ENCODE peak calls at places on chromosomes 6 and 20, in seven cellular contexts. One of them, this sample, is unnamed.

GRCh38 chr6:167565388-167565787 is 240.5 kb downstream of the TTLL2 start:
- DNase-seq in HepG2: no peak
- DNase-seq in IMR-90: no peak
- DNase-seq in GM12878: no peak
- DNase-seq in A549: no peak
- DNase-seq in H1: no peak
- DNase-seq in K562: no peak
- DNase-seq in this sample: no peak

GRCh38 chr6:141735126-141735525 is 397.6 kb upstream of the GJE1 start:
- DNase-seq in K562: no peak
- DNase-seq in H1: no peak
- DNase-seq in HepG2: no peak
- DNase-seq in A549: no peak
- DNase-seq in GM12878: no peak
- DNase-seq in IMR-90: no peak
- DNase-seq in this sample: no peak

GRCh38 chr6:78995946-78996345 is 82.1 kb downstream of the PHIP start:
- DNase-seq in A549: no peak
- DNase-seq in H1: no peak
- DNase-seq in HepG2: no peak
- DNase-seq in GM12878: no peak
- DNase-seq in K562: no peak
- DNase-seq in IMR-90: peak
- DNase-seq in this sample: no peak

GRCh38 chr6:38179300-38179699 is 359.8 kb downstream of the ZFAND3 start:
- DNase-seq in H1: peak
- DNase-seq in HepG2: no peak
- DNase-seq in K562: no peak
- DNase-seq in GM12878: no peak
- DNase-seq in IMR-90: no peak
- DNase-seq in A549: no peak
- DNase-seq in this sample: no peak

GRCh38 chr6:220736-221475 is 71.4 kb upstream of the DUSP22 start:
- DNase-seq in GM12878: peak
- DNase-seq in HepG2: peak
- DNase-seq in IMR-90: peak
- DNase-seq in A549: no peak
- DNase-seq in K562: no peak
- DNase-seq in H1: no peak
- DNase-seq in this sample: no peak

GRCh38 chr6:18045507-18045906 is 58.1 kb upstream of the KIF13A start:
- DNase-seq in HepG2: no peak
- DNase-seq in H1: no peak
- DNase-seq in GM12878: no peak
- DNase-seq in K562: no peak
- DNase-seq in A549: no peak
- DNase-seq in IMR-90: no peak
- DNase-seq in this sample: no peak

GRCh38 chr6:100228437-100229424 is 234.7 kb upstream of the MCHR2 start:
- DNase-seq in K562: peak
- DNase-seq in A549: peak
- DNase-seq in GM12878: peak
- DNase-seq in H1: peak
- DNase-seq in HepG2: peak
- DNase-seq in IMR-90: peak
- DNase-seq in this sample: peak

GRCh38 chr20:62627901-62628612 is 14.2 kb upstream of the SLCO4A1 start:
- DNase-seq in IMR-90: peak
- DNase-seq in K562: no peak
- DNase-seq in GM12878: no peak
- DNase-seq in H1: no peak
- DNase-seq in HepG2: no peak
- DNase-seq in A549: no peak
- DNase-seq in this sample: no peak

GRCh38 chr20:63152322-63153253 is 63.3 kb downstream of the YTHDF1 start:
- DNase-seq in IMR-90: no peak
- DNase-seq in HepG2: no peak
- DNase-seq in A549: no peak
- DNase-seq in K562: no peak
- DNase-seq in GM12878: no peak
- DNase-seq in H1: no peak
- DNase-seq in this sample: no peak

GRCh38 chr6:30238178-30238795 is 25.1 kb upstream of the TRIM26 start:
- DNase-seq in HepG2: peak
- DNase-seq in IMR-90: peak
- DNase-seq in K562: no peak
- DNase-seq in GM12878: no peak
- DNase-seq in H1: no peak
- DNase-seq in A549: peak
- DNase-seq in this sample: peak

GRCh38 chr20:11128131-11128831 is 454.5 kb upstream of the JAG1 start:
- DNase-seq in HepG2: no peak
- DNase-seq in H1: no peak
- DNase-seq in K562: no peak
- DNase-seq in IMR-90: peak
- DNase-seq in A549: no peak
- DNase-seq in GM12878: no peak
- DNase-seq in this sample: no peak

GRCh38 chr20:46828471-46828870 is 66.2 kb upstream of the EYA2 start:
- DNase-seq in GM12878: no peak
- DNase-seq in IMR-90: peak
- DNase-seq in A549: no peak
- DNase-seq in H1: no peak
- DNase-seq in K562: no peak
- DNase-seq in HepG2: no peak
- DNase-seq in this sample: no peak
- TF ChIP-seq RFX5 in GM12878: no peak
- TF ChIP-seq RFX5 in IMR-90: no peak
- TF ChIP-seq RFX5 in A549: no peak
- TF ChIP-seq RFX5 in H1: no peak
- TF ChIP-seq RFX5 in K562: no peak
- TF ChIP-seq RFX5 in HepG2: no peak
- TF ChIP-seq RFX5 in this sample: no peak

GRCh38 chr6:166052837-166053236 is 114.8 kb downstream of the TBXT start:
- DNase-seq in H1: no peak
- DNase-seq in A549: no peak
- DNase-seq in GM12878: no peak
- DNase-seq in K562: no peak
- DNase-seq in IMR-90: no peak
- DNase-seq in HepG2: no peak
- DNase-seq in this sample: no peak

GRCh38 chr6:166055801-166056200 is 111.8 kb downstream of the TBXT start:
- DNase-seq in HepG2: no peak
- DNase-seq in A549: no peak
- DNase-seq in IMR-90: no peak
- DNase-seq in K562: no peak
- DNase-seq in H1: no peak
- DNase-seq in GM12878: no peak
- DNase-seq in this sample: no peak

GRCh38 chr6:166058064-166058739 is 109.4 kb downstream of the TBXT start:
- DNase-seq in H1: no peak
- DNase-seq in A549: no peak
- DNase-seq in K562: no peak
- DNase-seq in HepG2: no peak
- DNase-seq in IMR-90: peak
- DNase-seq in GM12878: no peak
- DNase-seq in this sample: peak

GRCh38 chr6:166056637-166057036 is 111.0 kb downstream of the TBXT start:
- DNase-seq in HepG2: no peak
- DNase-seq in K562: no peak
- DNase-seq in H1: no peak
- DNase-seq in IMR-90: peak
- DNase-seq in A549: no peak
- DNase-seq in GM12878: no peak
- DNase-seq in this sample: no peak
- TF ChIP-seq RFX5 in HepG2: no peak
- TF ChIP-seq RFX5 in K562: no peak
- TF ChIP-seq RFX5 in H1: no peak
- TF ChIP-seq RFX5 in IMR-90: no peak
- TF ChIP-seq RFX5 in A549: no peak
- TF ChIP-seq RFX5 in GM12878: no peak
- TF ChIP-seq RFX5 in this sample: no peak

GRCh38 chr6:45930419-45931059 is 85.1 kb downstream of the CLIC5 start:
- DNase-seq in A549: peak
- DNase-seq in HepG2: peak
- DNase-seq in IMR-90: peak
- DNase-seq in K562: peak
- DNase-seq in H1: peak
- DNase-seq in GM12878: no peak
- DNase-seq in this sample: peak
- TF ChIP-seq RFX5 in A549: no peak
- TF ChIP-seq RFX5 in HepG2: no peak
- TF ChIP-seq RFX5 in IMR-90: no peak
- TF ChIP-seq RFX5 in K562: no peak
- TF ChIP-seq RFX5 in H1: no peak
- TF ChIP-seq RFX5 in GM12878: no peak
- TF ChIP-seq RFX5 in this sample: no peak

GRCh38 chr20:35662541-35662940 is 2.2 kb downstream of the CPNE1 start:
- DNase-seq in K562: no peak
- DNase-seq in A549: no peak
- DNase-seq in H1: no peak
- DNase-seq in HepG2: no peak
- DNase-seq in GM12878: no peak
- DNase-seq in IMR-90: no peak
- DNase-seq in this sample: no peak

GRCh38 chr20:35663516-35663812 is 1.2 kb downstream of the CPNE1 start:
- DNase-seq in GM12878: no peak
- DNase-seq in HepG2: no peak
- DNase-seq in IMR-90: peak
- DNase-seq in H1: no peak
- DNase-seq in K562: no peak
- DNase-seq in A549: no peak
- DNase-seq in this sample: no peak

GRCh38 chr20:35665949-35666288 is 1.2 kb upstream of the CPNE1 start:
- DNase-seq in H1: peak
- DNase-seq in A549: no peak
- DNase-seq in HepG2: no peak
- DNase-seq in IMR-90: no peak
- DNase-seq in K562: no peak
- DNase-seq in GM12878: no peak
- DNase-seq in this sample: no peak

GRCh38 chr20:35664544-35665206 is at the start of the genes CPNE1 and RBM12:
- DNase-seq in A549: peak
- DNase-seq in HepG2: peak
- DNase-seq in H1: peak
- DNase-seq in GM12878: peak
- DNase-seq in K562: peak
- DNase-seq in IMR-90: peak
- DNase-seq in this sample: peak

DNA sequence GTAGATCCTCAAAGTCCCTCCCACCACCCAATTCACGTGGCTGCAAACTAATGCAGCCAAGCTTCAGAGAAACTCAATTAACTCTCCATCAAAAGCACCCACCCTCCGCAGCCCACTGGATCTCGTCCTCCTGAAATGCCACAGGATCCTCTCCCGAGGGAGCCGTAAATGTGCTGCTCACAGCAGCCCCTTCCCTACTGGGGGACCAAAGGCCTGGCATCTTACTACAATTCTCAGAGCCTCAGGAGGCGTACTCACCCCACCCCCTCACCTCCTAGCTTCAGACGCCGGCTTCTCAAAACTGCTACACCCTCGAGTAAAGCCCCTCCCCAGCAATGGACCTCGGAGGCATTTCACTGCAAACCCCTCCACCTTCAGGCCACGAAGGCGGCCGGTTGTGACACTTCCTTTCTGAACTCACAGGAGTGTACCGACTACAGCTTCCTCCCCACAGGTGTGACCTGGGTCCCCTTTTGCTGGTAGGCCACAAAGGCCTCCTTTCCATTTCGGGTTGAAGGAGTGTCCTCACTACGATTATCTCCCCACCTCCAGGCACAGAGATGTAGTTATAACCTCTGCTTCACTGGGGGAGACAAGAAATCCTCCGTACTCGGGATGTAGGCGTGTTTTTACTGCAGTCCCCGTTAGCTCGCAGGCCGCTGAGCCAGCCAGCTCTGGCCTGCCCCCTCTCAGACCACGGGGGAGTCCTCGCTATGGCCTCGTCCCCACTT is 722 bp downstream of the CPNE1 start:
- DNase-seq in IMR-90: peak
- DNase-seq in GM12878: no peak
- DNase-seq in K562: peak
- DNase-seq in A549: peak
- DNase-seq in H1: peak
- DNase-seq in HepG2: peak
- DNase-seq in this sample: peak
- TF ChIP-seq RFX5 in IMR-90: no peak
- TF ChIP-seq RFX5 in GM12878: no peak
- TF ChIP-seq RFX5 in K562: no peak
- TF ChIP-seq RFX5 in A549: no peak
- TF ChIP-seq RFX5 in H1: no peak
- TF ChIP-seq RFX5 in HepG2: no peak
- TF ChIP-seq RFX5 in this sample: no peak

GRCh38 chr20:54619181-54619580 is 143.8 kb downstream of the DOK5 start:
- DNase-seq in GM12878: no peak
- DNase-seq in H1: no peak
- DNase-seq in A549: peak
- DNase-seq in IMR-90: no peak
- DNase-seq in HepG2: no peak
- DNase-seq in K562: no peak
- DNase-seq in this sample: no peak
- TF ChIP-seq RFX5 in GM12878: no peak
- TF ChIP-seq RFX5 in H1: no peak
- TF ChIP-seq RFX5 in A549: no peak
- TF ChIP-seq RFX5 in IMR-90: no peak
- TF ChIP-seq RFX5 in HepG2: no peak
- TF ChIP-seq RFX5 in K562: no peak
- TF ChIP-seq RFX5 in this sample: no peak

GRCh38 chr6:159533568-159533967 is 159.5 kb downstream of the SOD2 start:
- DNase-seq in K562: no peak
- DNase-seq in HepG2: no peak
- DNase-seq in H1: no peak
- DNase-seq in IMR-90: peak
- DNase-seq in GM12878: no peak
- DNase-seq in A549: no peak
- DNase-seq in this sample: no peak
- TF ChIP-seq RFX5 in K562: no peak
- TF ChIP-seq RFX5 in HepG2: no peak
- TF ChIP-seq RFX5 in H1: no peak
- TF ChIP-seq RFX5 in IMR-90: no peak
- TF ChIP-seq RFX5 in GM12878: no peak
- TF ChIP-seq RFX5 in A549: no peak
- TF ChIP-seq RFX5 in this sample: no peak

DNA sequence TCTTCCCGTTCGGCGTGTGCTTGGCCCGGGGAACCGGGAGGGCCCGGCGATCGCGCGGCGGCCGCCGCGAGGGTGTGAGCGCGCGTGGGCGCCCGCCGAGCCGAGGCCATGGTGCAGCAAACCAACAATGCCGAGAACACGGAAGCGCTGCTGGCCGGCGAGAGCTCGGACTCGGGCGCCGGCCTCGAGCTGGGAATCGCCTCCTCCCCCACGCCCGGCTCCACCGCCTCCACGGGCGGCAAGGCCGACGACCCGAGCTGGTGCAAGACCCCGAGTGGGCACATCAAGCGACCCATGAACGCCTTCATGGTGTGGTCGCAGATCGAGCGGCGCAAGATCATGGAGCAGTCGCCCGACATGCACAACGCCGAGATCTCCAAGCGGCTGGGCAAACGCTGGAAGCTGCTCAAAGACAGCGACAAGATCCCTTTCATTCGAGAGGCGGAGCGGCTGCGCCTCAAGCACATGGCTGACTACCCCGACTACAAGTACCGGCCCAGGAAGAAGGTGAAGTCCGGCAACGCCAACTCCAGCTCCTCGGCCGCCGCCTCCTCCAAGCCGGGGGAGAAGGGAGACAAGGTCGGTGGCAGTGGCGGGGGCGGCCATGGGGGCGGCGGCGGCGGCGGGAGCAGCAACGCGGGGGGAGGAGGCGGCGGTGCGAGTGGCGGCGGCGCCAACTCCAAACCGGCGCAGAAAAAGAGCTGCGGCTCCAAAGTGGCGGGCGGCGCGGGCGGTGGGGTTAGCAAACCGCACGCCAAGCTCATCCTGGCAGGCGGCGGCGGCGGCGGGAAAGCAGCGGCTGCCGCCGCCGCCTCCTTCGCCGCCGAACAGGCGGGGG is 1.1 kb downstream of the SOX4 start:
- DNase-seq in HepG2: peak
- DNase-seq in GM12878: no peak
- DNase-seq in IMR-90: peak
- DNase-seq in H1: no peak
- DNase-seq in K562: no peak
- DNase-seq in A549: peak
- DNase-seq in this sample: peak
- TF ChIP-seq RFX5 in HepG2: no peak
- TF ChIP-seq RFX5 in GM12878: no peak
- TF ChIP-seq RFX5 in IMR-90: no peak
- TF ChIP-seq RFX5 in H1: no peak
- TF ChIP-seq RFX5 in K562: no peak
- TF ChIP-seq RFX5 in A549: no peak
- TF ChIP-seq RFX5 in this sample: no peak